ENCODE peak calls at places on chromosomes 1 and 21, in seven cellular contexts. A is GM12878, V is HCT116, M is H1, G is SK-N-SH, C is K562, D is HepG2. R is an unnamed sample.

GRCh38 chr1:50858761-50859160 is 101.3 kb downstream of the FAF1 start:
- DNase-seq in D (no peak), A (no peak), G (no peak), C (no peak), V (no peak), M (no peak), R (no peak)

GRCh38 chr21:39705849-39706248 is 39.1 kb upstream of the IGSF5 start:
- DNase-seq in V (no peak), G (no peak), M (no peak), A (no peak), D (no peak), C (no peak), R (no peak)

GRCh38 chr21:42171091-42172053 is 47.6 kb upstream of the ABCG1 start:
- DNase-seq in C (no peak), A (no peak), M (no peak), V (peak), D (no peak), G (no peak), R (no peak)

GRCh38 chr21:25639922-25640670 is 1.0 kb downstream of the JAM2 start:
- DNase-seq in D (no peak), G (peak), C (no peak), A (no peak), V (no peak), M (no peak), R (peak)

GRCh38 chr1:2231667-2232254 is 3.6 kb downstream of the SKI start:
- DNase-seq in G (peak), C (peak), V (no peak), M (no peak), A (no peak), D (peak), R (no peak)

GRCh38 chr21:28133116-28133515 is 859.6 kb downstream of the LTN1 start:
- DNase-seq in A (no peak), G (no peak), C (no peak), D (no peak), V (no peak), M (no peak), R (no peak)

GRCh38 chr1:94951509-94952208 is 24.7 kb upstream of the CNN3 start:
- DNase-seq in D (no peak), M (no peak), C (no peak), G (peak), A (no peak), V (no peak), R (no peak)

GRCh38 chr1:159188375-159188788 is 16.3 kb upstream of the ACKR1 start:
- DNase-seq in M (peak), C (no peak), V (no peak), A (no peak), D (no peak), G (no peak), R (peak)

GRCh38 chr1:178645157-178645825 is 79.8 kb upstream of the RALGPS2 start:
- DNase-seq in V (no peak), D (no peak), C (no peak), M (no peak), A (no peak), G (no peak), R (no peak)

GRCh38 chr1:54965624-54966340 is 14.6 kb upstream of the TMEM61 start:
- DNase-seq in M (no peak), G (no peak), D (no peak), A (peak), C (peak), V (peak), R (no peak)

GRCh38 chr1:228555074-228555989 is 68.2 kb downstream of the RNF187 start:
- DNase-seq in A (no peak), C (no peak), V (no peak), M (no peak), G (peak), D (peak), R (no peak)

GRCh38 chr1:226738995-226739695 is at the start of gene ITPKB:
- DNase-seq in M (no peak), D (no peak), A (no peak), C (peak), G (peak), V (no peak), R (no peak)

GRCh38 chr21:14613496-14613895 is 67.4 kb upstream of the SAMSN1 start:
- DNase-seq in D (no peak), A (no peak), V (no peak), C (no peak), G (no peak), M (no peak), R (no peak)

GRCh38 chr1:32413507-32414185 is 19.4 kb upstream of the BSDC1 start:
- DNase-seq in A (peak), V (peak), G (peak), D (peak), C (peak), M (no peak), R (peak)

GRCh38 chr1:18091660-18092446 is 15.7 kb upstream of the IGSF21 start:
- DNase-seq in V (no peak), G (no peak), D (no peak), C (no peak), M (no peak), A (no peak), R (peak)
- TF ChIP-seq JUND in V (no peak), G (no peak), D (no peak), C (no peak), M (no peak), A (no peak), R (no peak)

DNA sequence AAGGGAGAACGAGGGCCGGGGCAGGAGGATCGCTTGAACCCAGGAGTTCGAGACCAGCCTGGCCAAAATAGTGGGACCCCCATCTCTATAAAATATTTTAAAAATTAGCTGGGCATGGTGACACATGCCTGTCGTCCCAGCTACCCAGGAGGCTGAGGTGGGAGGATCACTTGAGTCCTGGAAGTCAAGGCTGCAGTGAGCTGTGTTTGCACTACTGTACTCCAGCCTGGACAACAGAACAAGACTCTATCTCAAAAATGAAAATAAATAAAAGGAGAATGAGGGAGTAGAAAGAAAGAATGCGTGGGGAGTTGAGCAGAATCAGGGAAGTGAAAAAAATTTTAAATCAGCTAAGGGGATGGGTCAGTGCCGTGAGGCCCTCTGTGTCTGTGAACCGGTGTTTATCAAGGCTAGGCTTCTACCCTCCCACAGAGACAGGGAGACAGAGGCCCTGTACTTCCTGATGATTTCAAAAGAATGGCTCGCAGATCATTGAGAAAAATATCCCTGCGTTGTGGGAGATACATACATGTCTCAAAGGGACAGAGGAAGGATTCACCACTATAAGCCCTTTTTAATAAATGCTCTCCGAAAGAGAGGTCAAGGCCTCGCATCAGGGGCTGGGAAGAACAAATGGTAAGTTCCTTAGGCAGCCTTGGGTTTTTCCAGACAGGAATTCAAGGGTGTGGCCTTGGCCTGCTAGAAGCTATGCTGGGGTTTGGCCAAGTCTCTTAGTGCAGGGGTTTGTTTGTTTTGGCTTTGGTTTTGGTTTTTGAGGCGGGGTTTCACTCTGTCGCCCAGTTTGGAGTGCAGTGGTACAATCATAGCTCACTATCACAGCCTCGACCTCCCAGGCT is 20.7 kb downstream of the IL10RB start:
- DNase-seq in C (no peak), A (no peak), V (peak), M (no peak), D (peak), G (no peak), R (no peak)
- TF ChIP-seq JUND in C (no peak), A (no peak), V (no peak), M (no peak), D (no peak), G (no peak), R (no peak)

DNA sequence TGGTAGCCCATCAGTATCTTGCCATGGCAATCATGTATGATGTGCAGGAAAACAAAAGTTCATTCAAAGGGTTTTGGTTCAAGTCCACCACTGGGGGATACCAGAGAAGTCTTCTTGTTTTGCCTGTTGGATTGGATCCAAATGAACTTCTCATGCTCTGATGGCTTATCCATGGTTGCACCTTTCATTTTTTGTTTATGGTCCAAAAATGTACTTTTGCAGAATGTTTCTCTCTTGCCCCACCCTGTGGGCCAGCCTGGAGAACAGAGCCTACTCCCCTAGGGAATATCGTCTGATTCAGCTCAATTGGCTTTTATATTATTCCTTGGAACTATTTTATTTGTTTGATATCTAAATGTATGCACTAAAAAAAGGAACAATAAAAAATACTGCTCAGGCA is 20.1 kb upstream of the CLCA1 start:
- DNase-seq in V (no peak), M (no peak), D (no peak), A (no peak), C (peak), G (no peak), R (no peak)
- TF ChIP-seq JUND in V (no peak), M (no peak), D (no peak), A (no peak), C (no peak), G (no peak), R (no peak)

GRCh38 chr1:204523605-204524215 is 7.5 kb downstream of the MDM4 start:
- DNase-seq in G (no peak), M (no peak), D (peak), A (no peak), V (peak), C (no peak), R (no peak)
- TF ChIP-seq JUND in G (no peak), M (no peak), D (no peak), A (no peak), V (peak), C (peak), R (no peak)

GRCh38 chr1:26031196-26031902 is 9.8 kb downstream of the EXTL1 start:
- DNase-seq in G (no peak), M (no peak), C (no peak), D (no peak), V (no peak), A (no peak), R (no peak)
- TF ChIP-seq JUND in G (no peak), M (no peak), C (no peak), D (no peak), V (no peak), A (no peak), R (no peak)

GRCh38 chr21:44800103-44800502 is 1.5 kb downstream of the UBE2G2 start:
- DNase-seq in D (peak), V (no peak), C (no peak), A (no peak), G (peak), M (no peak), R (peak)
- TF ChIP-seq JUND in D (no peak), V (no peak), C (no peak), A (no peak), G (no peak), M (no peak), R (no peak)

R was measured in T47D.